ENCODE peak calls at places on chromosomes 11 and 22, in seven cellular contexts. One of them, this sample, is unnamed.

GRCh38 chr22:43953988-43954771 is 1.1 kb upstream of the SAMM50 start:
- DNase-seq in effector memory CD4-positive, alpha-beta T cell: no peak
- DNase-seq in activated CD8-positive, alpha-beta memory T cell treated with anti-CD3 and anti-CD28 coated beads, Interleukin-2, amount 50 U/mL, for 48 hours: no peak
- DNase-seq in activated T-helper 9 cell treated with anti-CD3 and anti-CD28 coated beads, Interleukin-2, amount 50 U/mL, for 16 hours: no peak
- DNase-seq in neural crest cell: no peak
- DNase-seq in EL: no peak
- DNase-seq in AG09309: no peak
- DNase-seq in this sample: no peak

GRCh38 chr22:20138868-20139267 is 7.3 kb downstream of the ZDHHC8 start:
- DNase-seq in neural crest cell: no peak
- DNase-seq in effector memory CD4-positive, alpha-beta T cell: no peak
- DNase-seq in activated T-helper 9 cell treated with anti-CD3 and anti-CD28 coated beads, Interleukin-2, amount 50 U/mL, for 16 hours: no peak
- DNase-seq in EL: no peak
- DNase-seq in activated CD8-positive, alpha-beta memory T cell treated with anti-CD3 and anti-CD28 coated beads, Interleukin-2, amount 50 U/mL, for 48 hours: no peak
- DNase-seq in AG09309: no peak
- DNase-seq in this sample: no peak

GRCh38 chr22:21778705-21779363 is 43.2 kb upstream of the YPEL1 start:
- DNase-seq in AG09309: no peak
- DNase-seq in activated T-helper 9 cell treated with anti-CD3 and anti-CD28 coated beads, Interleukin-2, amount 50 U/mL, for 16 hours: no peak
- DNase-seq in neural crest cell: no peak
- DNase-seq in effector memory CD4-positive, alpha-beta T cell: no peak
- DNase-seq in activated CD8-positive, alpha-beta memory T cell treated with anti-CD3 and anti-CD28 coated beads, Interleukin-2, amount 50 U/mL, for 48 hours: peak; percentile 43
- DNase-seq in EL: peak; percentile 81
- DNase-seq in this sample: no peak

GRCh38 chr11:66012946-66013761 is 1.3 kb downstream of the CST6 start:
- DNase-seq in EL: peak; percentile 29
- DNase-seq in activated T-helper 9 cell treated with anti-CD3 and anti-CD28 coated beads, Interleukin-2, amount 50 U/mL, for 16 hours: no peak
- DNase-seq in neural crest cell: no peak
- DNase-seq in effector memory CD4-positive, alpha-beta T cell: no peak
- DNase-seq in activated CD8-positive, alpha-beta memory T cell treated with anti-CD3 and anti-CD28 coated beads, Interleukin-2, amount 50 U/mL, for 48 hours: no peak
- DNase-seq in AG09309: no peak
- DNase-seq in this sample: peak; percentile 33

GRCh38 chr22:37775785-37776638 is 31.7 kb upstream of the GCAT start:
- DNase-seq in EL: peak; percentile 70
- DNase-seq in effector memory CD4-positive, alpha-beta T cell: no peak
- DNase-seq in activated T-helper 9 cell treated with anti-CD3 and anti-CD28 coated beads, Interleukin-2, amount 50 U/mL, for 16 hours: no peak
- DNase-seq in activated CD8-positive, alpha-beta memory T cell treated with anti-CD3 and anti-CD28 coated beads, Interleukin-2, amount 50 U/mL, for 48 hours: no peak
- DNase-seq in neural crest cell: no peak
- DNase-seq in AG09309: peak; percentile 62
- DNase-seq in this sample: no peak

GRCh38 chr22:46462726-46463371 is 74.6 kb downstream of the CELSR1 start:
- DNase-seq in AG09309: peak; percentile 34
- DNase-seq in activated T-helper 9 cell treated with anti-CD3 and anti-CD28 coated beads, Interleukin-2, amount 50 U/mL, for 16 hours: no peak
- DNase-seq in EL: peak; percentile 87
- DNase-seq in neural crest cell: no peak
- DNase-seq in activated CD8-positive, alpha-beta memory T cell treated with anti-CD3 and anti-CD28 coated beads, Interleukin-2, amount 50 U/mL, for 48 hours: no peak
- DNase-seq in effector memory CD4-positive, alpha-beta T cell: no peak
- DNase-seq in this sample: no peak

GRCh38 chr11:87281496-87281895 is 243.8 kb downstream of the TMEM135 start:
- DNase-seq in AG09309: peak; percentile 43
- DNase-seq in neural crest cell: no peak
- DNase-seq in activated CD8-positive, alpha-beta memory T cell treated with anti-CD3 and anti-CD28 coated beads, Interleukin-2, amount 50 U/mL, for 48 hours: no peak
- DNase-seq in activated T-helper 9 cell treated with anti-CD3 and anti-CD28 coated beads, Interleukin-2, amount 50 U/mL, for 16 hours: no peak
- DNase-seq in EL: peak; percentile 34
- DNase-seq in effector memory CD4-positive, alpha-beta T cell: no peak
- DNase-seq in this sample: no peak

GRCh38 chr11:2799881-2800654 is 85.5 kb downstream of the CDKN1C start:
- DNase-seq in AG09309: no peak
- DNase-seq in activated T-helper 9 cell treated with anti-CD3 and anti-CD28 coated beads, Interleukin-2, amount 50 U/mL, for 16 hours: no peak
- DNase-seq in neural crest cell: no peak
- DNase-seq in EL: no peak
- DNase-seq in activated CD8-positive, alpha-beta memory T cell treated with anti-CD3 and anti-CD28 coated beads, Interleukin-2, amount 50 U/mL, for 48 hours: no peak
- DNase-seq in effector memory CD4-positive, alpha-beta T cell: no peak
- DNase-seq in this sample: no peak

GRCh38 chr11:911031-911889 is 650 bp upstream of the CHID1 start:
- DNase-seq in effector memory CD4-positive, alpha-beta T cell: no peak
- DNase-seq in AG09309: no peak
- DNase-seq in neural crest cell: peak; percentile 40
- DNase-seq in activated T-helper 9 cell treated with anti-CD3 and anti-CD28 coated beads, Interleukin-2, amount 50 U/mL, for 16 hours: peak; percentile 27
- DNase-seq in activated CD8-positive, alpha-beta memory T cell treated with anti-CD3 and anti-CD28 coated beads, Interleukin-2, amount 50 U/mL, for 48 hours: peak; percentile 82
- DNase-seq in EL: peak; percentile 69
- DNase-seq in this sample: peak; percentile 44

GRCh38 chr11:46889251-46889650 is 29.1 kb downstream of the LRP4 start:
- DNase-seq in EL: no peak
- DNase-seq in activated CD8-positive, alpha-beta memory T cell treated with anti-CD3 and anti-CD28 coated beads, Interleukin-2, amount 50 U/mL, for 48 hours: no peak
- DNase-seq in neural crest cell: no peak
- DNase-seq in effector memory CD4-positive, alpha-beta T cell: no peak
- DNase-seq in activated T-helper 9 cell treated with anti-CD3 and anti-CD28 coated beads, Interleukin-2, amount 50 U/mL, for 16 hours: no peak
- DNase-seq in AG09309: no peak
- DNase-seq in this sample: no peak

GRCh38 chr11:111582881-111583280 is 19.4 kb upstream of the SIK2 start:
- DNase-seq in AG09309: no peak
- DNase-seq in activated CD8-positive, alpha-beta memory T cell treated with anti-CD3 and anti-CD28 coated beads, Interleukin-2, amount 50 U/mL, for 48 hours: no peak
- DNase-seq in activated T-helper 9 cell treated with anti-CD3 and anti-CD28 coated beads, Interleukin-2, amount 50 U/mL, for 16 hours: no peak
- DNase-seq in EL: no peak
- DNase-seq in neural crest cell: no peak
- DNase-seq in effector memory CD4-positive, alpha-beta T cell: no peak
- DNase-seq in this sample: no peak

This sample was measured in HuH-7.5.